ENCODE peak calls at places on chromosomes 5 and 9, in six cellular contexts. S is CD8-positive, alpha-beta memory T cell; A is IMR-90; I is fibroblast of lung; E is epithelial cell of esophagus; T is upper lobe of right lung. D is an unnamed sample.

GRCh38 chr5:83530186-83530585 is 58.6 kb downstream of the VCAN start:
- DNase-seq in S (no peak), A (peak), I (peak), E (no peak), T (no peak), D (peak)

GRCh38 chr9:81022177-81022576 is 667.2 kb downstream of the TLE1 start:
- DNase-seq in S (no peak), A (peak), I (peak), E (no peak), T (no peak), D (peak)

GRCh38 chr5:159732220-159732619 is 184.1 kb upstream of the ADRA1B start:
- DNase-seq in S (peak), A (no peak), I (peak), E (no peak), T (no peak), D (no peak)

GRCh38 chr9:128383007-128383753 is 12.0 kb downstream of the URM1 start:
- DNase-seq in S (no peak), A (no peak), I (no peak), E (no peak), T (no peak), D (no peak)

GRCh38 chr9:73613092-73613701 is 461.5 kb downstream of the ANXA1 start:
- DNase-seq in S (no peak), A (no peak), I (peak), E (peak), T (no peak), D (peak)

GRCh38 chr5:178123987-178124925 is 6.6 kb upstream of the RMND5B start:
- DNase-seq in S (no peak), A (no peak), I (no peak), E (peak), T (no peak), D (no peak)

GRCh38 chr5:1312993-1313833 is 18.3 kb upstream of the TERT start:
- DNase-seq in S (peak), A (no peak), I (no peak), E (peak), T (peak), D (no peak)

GRCh38 chr9:123883634-123884033 is 46.3 kb downstream of the DENND1A start:
- DNase-seq in S (no peak), A (peak), I (peak), E (peak), T (no peak), D (no peak)

GRCh38 chr9:91727316-91727861 is 222.6 kb downstream of the ROR2 start:
- DNase-seq in S (peak), A (peak), I (peak), E (peak), T (no peak), D (peak)

GRCh38 chr5:82106806-82107205 is 135.0 kb downstream of the ATG10 start:
- DNase-seq in S (no peak), A (no peak), I (no peak), E (no peak), T (no peak), D (no peak)

GRCh38 chr9:110871736-110872135 is 166.5 kb downstream of the LPAR1 start:
- DNase-seq in S (no peak), A (no peak), I (no peak), E (no peak), T (no peak), D (no peak)

GRCh38 chr9:101458955-101459631 is 23.5 kb upstream of the ALDOB start:
- DNase-seq in S (peak), A (peak), I (peak), E (peak), T (no peak), D (peak)

GRCh38 chr5:74311961-74312360 is 328.6 kb downstream of the ENC1 start:
- DNase-seq in S (no peak), A (no peak), I (peak), E (no peak), T (no peak), D (no peak)

GRCh38 chr9:4099961-4100360 is 199.9 kb downstream of the GLIS3 start:
- DNase-seq in S (no peak), A (no peak), I (no peak), E (no peak), T (no peak), D (no peak)

GRCh38 chr9:3879731-3880493 is 354.1 kb upstream of the RFX3 start:
- DNase-seq in S (no peak), A (no peak), I (no peak), E (peak), T (no peak), D (no peak)

GRCh38 chr9:78130004-78130403 is 98.4 kb upstream of the GNAQ start:
- DNase-seq in S (no peak), A (no peak), I (peak), E (peak), T (no peak), D (no peak)

GRCh38 chr9:127721391-127721821 is 5.5 kb downstream of the TTC16 start:
- DNase-seq in S (peak), A (no peak), I (no peak), E (peak), T (no peak), D (no peak)

GRCh38 chr5:152405145-152405544 is at the start of gene NMUR2:
- DNase-seq in S (no peak), A (no peak), I (no peak), E (no peak), T (no peak), D (no peak)

GRCh38 chr5:1874820-1875219 is 7.9 kb downstream of the IRX4 start:
- DNase-seq in S (no peak), A (no peak), I (no peak), E (no peak), T (no peak), D (no peak)

GRCh38 chr5:32222723-32223470 is 48.8 kb upstream of the GOLPH3 start:
- DNase-seq in S (no peak), A (peak), I (no peak), E (no peak), T (no peak), D (no peak)

GRCh38 chr5:73236541-73237128 is 63.6 kb downstream of the TMEM174 start:
- DNase-seq in S (no peak), A (no peak), I (no peak), E (peak), T (no peak), D (no peak)

GRCh38 chr5:170313344-170313743 is 15.8 kb upstream of the LCP2 start:
- DNase-seq in S (peak), A (no peak), I (no peak), E (no peak), T (no peak), D (no peak)

GRCh38 chr5:76953551-76954382 is 922 bp downstream of the CRHBP start:
- DNase-seq in S (no peak), A (no peak), I (peak), E (peak), T (no peak), D (no peak)

GRCh38 chr9:19137282-19137681 is 10.0 kb upstream of the PLIN2 start:
- DNase-seq in S (no peak), A (peak), I (peak), E (peak), T (no peak), D (no peak)

GRCh38 chr5:176535655-176536131 is 1.5 kb downstream of the RNF44 start:
- DNase-seq in S (no peak), A (no peak), I (peak), E (no peak), T (no peak), D (no peak)

GRCh38 chr9:33408087-33408486 is 5.7 kb upstream of the AQP7 start:
- DNase-seq in S (no peak), A (no peak), I (no peak), E (peak), T (no peak), D (no peak)

GRCh38 chr9:121741198-121741918 is 89.9 kb downstream of the DAB2IP start:
- DNase-seq in S (no peak), A (no peak), I (no peak), E (no peak), T (no peak), D (no peak)

GRCh38 chr5:69048233-69048632 is 45.6 kb upstream of the SLC30A5 start:
- DNase-seq in S (no peak), A (no peak), I (no peak), E (no peak), T (no peak), D (no peak)

GRCh38 chr5:106822851-106823250 is 847.9 kb downstream of the EFNA5 start:
- DNase-seq in S (no peak), A (no peak), I (no peak), E (no peak), T (no peak), D (no peak)

GRCh38 chr9:129351642-129352151 is 173.6 kb upstream of the IER5L start:
- DNase-seq in S (no peak), A (no peak), I (no peak), E (no peak), T (no peak), D (no peak)

GRCh38 chr5:67315082-67315801 is 118.6 kb upstream of the CD180 start:
- DNase-seq in S (no peak), A (peak), I (peak), E (peak), T (no peak), D (peak)

DNA sequence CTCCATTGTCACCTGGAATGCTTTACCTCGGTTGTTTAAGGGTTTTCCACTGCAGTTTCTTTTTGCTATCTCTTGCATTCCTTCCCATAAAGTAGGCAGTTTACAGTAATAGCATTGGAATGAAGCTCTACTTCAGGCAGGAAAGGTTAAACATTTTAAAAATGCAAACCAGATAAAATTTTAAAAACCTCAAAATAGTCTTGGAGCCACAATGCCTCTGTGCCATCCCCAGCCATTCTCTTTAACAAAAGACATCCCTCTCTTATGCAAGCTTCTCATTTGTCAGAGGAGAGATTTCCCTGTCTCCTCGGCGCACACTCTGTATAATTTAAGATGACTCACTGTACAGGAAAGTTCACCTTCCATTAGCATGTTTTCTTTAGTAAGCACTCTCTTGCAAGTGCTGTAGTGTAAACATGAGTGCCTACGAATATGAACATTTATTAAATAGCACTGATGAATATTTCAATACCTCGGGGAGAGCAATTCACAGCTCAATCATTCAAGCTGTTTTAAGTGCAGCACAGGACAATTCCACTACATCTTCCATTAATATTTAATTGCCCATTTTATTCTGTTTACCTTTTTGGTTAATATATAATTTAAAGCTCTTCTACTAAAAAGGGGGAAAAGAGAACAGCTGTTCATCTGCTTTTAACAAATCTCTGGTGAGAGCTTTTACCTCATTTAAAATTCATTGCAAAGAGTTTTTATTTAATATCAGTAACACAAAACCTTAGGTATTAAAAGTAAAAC is 343.6 kb downstream of the SPATA31D1 start:
- DNase-seq in S (no peak), A (peak), I (peak), E (peak), T (no peak), D (peak)
- H3K4me3 ChIP-seq in S (no peak), A (no peak), I (no peak), E (no peak), T (no peak), D (no peak)

GRCh38 chr5:180592176-180592575 is 877 bp upstream of the SCGB3A1 start:
- DNase-seq in S (no peak), A (no peak), I (no peak), E (no peak), T (no peak), D (no peak)

GRCh38 chr5:180586870-180587269 is 4.4 kb downstream of the SCGB3A1 start:
- DNase-seq in S (no peak), A (no peak), I (no peak), E (no peak), T (no peak), D (no peak)

GRCh38 chr5:180591249-180591887 is at the start of gene SCGB3A1:
- DNase-seq in S (no peak), A (no peak), I (no peak), E (no peak), T (peak), D (no peak)

GRCh38 chr5:180590543-180591248 is 603 bp downstream of the SCGB3A1 start:
- DNase-seq in S (no peak), A (no peak), I (no peak), E (no peak), T (peak), D (no peak)

GRCh38 chr5:180589771-180590542 is 1.3 kb downstream of the SCGB3A1 start:
- DNase-seq in S (no peak), A (no peak), I (no peak), E (no peak), T (no peak), D (no peak)
- H3K4me3 ChIP-seq in S (no peak), A (no peak), I (no peak), E (no peak), T (peak), D (peak)

GRCh38 chr9:120730661-120731514 is 16.6 kb upstream of the MEGF9 start:
- DNase-seq in S (no peak), A (peak), I (peak), E (peak), T (peak), D (peak)
- H3K4me3 ChIP-seq in S (no peak), A (no peak), I (no peak), E (no peak), T (no peak), D (no peak)

GRCh38 chr9:130659699-130660248 is 4.6 kb upstream of the PRDM12 start:
- DNase-seq in S (no peak), A (no peak), I (no peak), E (no peak), T (no peak), D (no peak)
- H3K4me3 ChIP-seq in S (no peak), A (no peak), I (no peak), E (no peak), T (no peak), D (no peak)

GRCh38 chr9:97803167-97804058 is 49.6 kb upstream of the FOXE1 start:
- DNase-seq in S (peak), A (peak), I (peak), E (peak), T (peak), D (no peak)
- H3K4me3 ChIP-seq in S (peak), A (peak), I (peak), E (peak), T (peak), D (peak)

GRCh38 chr9:14095272-14095671 is 218.7 kb downstream of the NFIB start:
- DNase-seq in S (no peak), A (no peak), I (no peak), E (no peak), T (no peak), D (no peak)

GRCh38 chr9:14098102-14098501 is 215.8 kb downstream of the NFIB start:
- DNase-seq in S (no peak), A (peak), I (peak), E (no peak), T (no peak), D (no peak)

GRCh38 chr9:14096182-14096922 is 217.6 kb downstream of the NFIB start:
- DNase-seq in S (no peak), A (peak), I (peak), E (peak), T (no peak), D (peak)

GRCh38 chr9:14097666-14098065 is 216.3 kb downstream of the NFIB start:
- DNase-seq in S (no peak), A (no peak), I (no peak), E (no peak), T (no peak), D (no peak)

GRCh38 chr9:14097215-14097614 is 216.7 kb downstream of the NFIB start:
- DNase-seq in S (no peak), A (peak), I (peak), E (peak), T (no peak), D (peak)
- H3K4me3 ChIP-seq in S (no peak), A (no peak), I (no peak), E (no peak), T (no peak), D (no peak)

DNA sequence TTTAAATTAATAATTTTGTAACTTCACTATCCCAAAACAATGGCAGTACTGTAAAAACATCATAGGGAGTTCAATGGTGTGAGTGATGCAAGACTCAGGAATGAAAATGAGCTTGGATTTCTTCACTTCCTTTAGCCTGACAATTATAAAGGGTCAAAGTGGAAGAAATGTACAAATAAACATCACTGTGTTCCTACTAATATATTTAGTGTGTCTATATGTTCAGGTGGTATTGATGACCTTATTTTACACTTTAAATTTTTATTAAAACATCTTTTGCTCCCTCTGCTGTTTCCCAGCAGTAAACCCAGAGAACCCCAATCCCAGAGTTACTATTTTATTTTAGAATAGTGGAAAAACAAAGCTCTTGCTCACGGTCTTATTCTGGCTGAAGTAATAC is 2.0 kb downstream of the LOX start:
- DNase-seq in S (no peak), A (no peak), I (peak), E (peak), T (no peak), D (no peak)
- H3K4me3 ChIP-seq in S (no peak), A (peak), I (peak), E (peak), T (peak), D (peak)